ENCODE peak calls at places on chromosome 20, in four cellular contexts. One of them, this sample, is unnamed.

GRCh38 chr20:59515013-59515905 is 89.1 kb upstream of the PHACTR3 start:
- DNase-seq in hippocampal formation: peak; percentile 52
- DNase-seq in Karpas-422: no peak
- DNase-seq in activated CD4-positive, alpha-beta T cell treated with anti-CD3 and anti-CD28 coated beads, Interleukin-2, amount 50 U/mL, for 4 hours: no peak
- DNase-seq in this sample: peak; percentile 58

GRCh38 chr20:32509639-32510066 is 75.5 kb downstream of the NOL4L start:
- DNase-seq in hippocampal formation: no peak
- DNase-seq in Karpas-422: no peak
- DNase-seq in activated CD4-positive, alpha-beta T cell treated with anti-CD3 and anti-CD28 coated beads, Interleukin-2, amount 50 U/mL, for 4 hours: peak; percentile 26
- DNase-seq in this sample: no peak

GRCh38 chr20:41654292-41654691 is 36.1 kb upstream of the CHD6 start:
- DNase-seq in hippocampal formation: no peak
- DNase-seq in Karpas-422: no peak
- DNase-seq in activated CD4-positive, alpha-beta T cell treated with anti-CD3 and anti-CD28 coated beads, Interleukin-2, amount 50 U/mL, for 4 hours: no peak
- DNase-seq in this sample: peak; percentile 31

GRCh38 chr20:33650753-33651561 is 11.2 kb upstream of the C20orf144 start:
- DNase-seq in hippocampal formation: no peak
- DNase-seq in Karpas-422: no peak
- DNase-seq in activated CD4-positive, alpha-beta T cell treated with anti-CD3 and anti-CD28 coated beads, Interleukin-2, amount 50 U/mL, for 4 hours: no peak
- DNase-seq in this sample: peak; percentile 50

GRCh38 chr20:34541917-34542316 is 16.6 kb upstream of the MAP1LC3A start:
- DNase-seq in hippocampal formation: no peak
- DNase-seq in Karpas-422: no peak
- DNase-seq in activated CD4-positive, alpha-beta T cell treated with anti-CD3 and anti-CD28 coated beads, Interleukin-2, amount 50 U/mL, for 4 hours: no peak
- DNase-seq in this sample: no peak

GRCh38 chr20:50308513-50309279 is 118.1 kb downstream of the CEBPB start:
- DNase-seq in hippocampal formation: peak; percentile 43
- DNase-seq in Karpas-422: no peak
- DNase-seq in activated CD4-positive, alpha-beta T cell treated with anti-CD3 and anti-CD28 coated beads, Interleukin-2, amount 50 U/mL, for 4 hours: no peak
- DNase-seq in this sample: no peak

GRCh38 chr20:57672164-57672563 is 37.7 kb downstream of the PMEPA1 start:
- DNase-seq in hippocampal formation: no peak
- DNase-seq in Karpas-422: no peak
- DNase-seq in activated CD4-positive, alpha-beta T cell treated with anti-CD3 and anti-CD28 coated beads, Interleukin-2, amount 50 U/mL, for 4 hours: no peak
- DNase-seq in this sample: no peak

GRCh38 chr20:49821850-49822249 is 9.2 kb downstream of the SLC9A8 start:
- DNase-seq in hippocampal formation: no peak
- DNase-seq in Karpas-422: no peak
- DNase-seq in activated CD4-positive, alpha-beta T cell treated with anti-CD3 and anti-CD28 coated beads, Interleukin-2, amount 50 U/mL, for 4 hours: no peak
- DNase-seq in this sample: no peak

GRCh38 chr20:58850693-58851174 is at the start of gene GNAS-AS1:
- DNase-seq in hippocampal formation: peak; percentile 61
- DNase-seq in Karpas-422: peak; percentile 96
- DNase-seq in activated CD4-positive, alpha-beta T cell treated with anti-CD3 and anti-CD28 coated beads, Interleukin-2, amount 50 U/mL, for 4 hours: peak; percentile 75
- DNase-seq in this sample: peak; percentile 64

GRCh38 chr20:49909499-49910339 is 5.6 kb downstream of the SPATA2 start:
- DNase-seq in hippocampal formation: peak; percentile 23
- DNase-seq in Karpas-422: peak; percentile 51
- DNase-seq in activated CD4-positive, alpha-beta T cell treated with anti-CD3 and anti-CD28 coated beads, Interleukin-2, amount 50 U/mL, for 4 hours: no peak
- DNase-seq in this sample: peak; percentile 95

GRCh38 chr20:19757973-19758887 is at the start of gene RIN2:
- DNase-seq in hippocampal formation: peak; percentile 72
- DNase-seq in Karpas-422: no peak
- DNase-seq in activated CD4-positive, alpha-beta T cell treated with anti-CD3 and anti-CD28 coated beads, Interleukin-2, amount 50 U/mL, for 4 hours: no peak
- DNase-seq in this sample: peak; percentile 97

GRCh38 chr20:20823469-20823868 is 111.0 kb upstream of the RALGAPA2 start:
- DNase-seq in hippocampal formation: no peak
- DNase-seq in Karpas-422: no peak
- DNase-seq in activated CD4-positive, alpha-beta T cell treated with anti-CD3 and anti-CD28 coated beads, Interleukin-2, amount 50 U/mL, for 4 hours: no peak
- DNase-seq in this sample: no peak

GRCh38 chr20:38460040-38460623 is 12.5 kb upstream of the RALGAPB start:
- DNase-seq in hippocampal formation: no peak
- DNase-seq in Karpas-422: no peak
- DNase-seq in activated CD4-positive, alpha-beta T cell treated with anti-CD3 and anti-CD28 coated beads, Interleukin-2, amount 50 U/mL, for 4 hours: no peak
- DNase-seq in this sample: peak; percentile 95

GRCh38 chr20:4158466-4159050 is 143.2 kb upstream of the RNF24 start:
- DNase-seq in hippocampal formation: no peak
- DNase-seq in Karpas-422: no peak
- DNase-seq in activated CD4-positive, alpha-beta T cell treated with anti-CD3 and anti-CD28 coated beads, Interleukin-2, amount 50 U/mL, for 4 hours: no peak
- DNase-seq in this sample: no peak

GRCh38 chr20:64183313-64183712 is 19.1 kb downstream of the MYT1 start:
- DNase-seq in hippocampal formation: no peak
- DNase-seq in Karpas-422: no peak
- DNase-seq in activated CD4-positive, alpha-beta T cell treated with anti-CD3 and anti-CD28 coated beads, Interleukin-2, amount 50 U/mL, for 4 hours: no peak
- DNase-seq in this sample: no peak